ENCODE peak calls at places on chromosomes 2 and 18, in four cellular contexts. R is neural crest cell, S is RPMI8226, Q is cardiac muscle cell. M is an unnamed sample.

GRCh38 chr2:196589429-196589828 is 50.1 kb upstream of the CCDC150 start:
- DNase-seq in Q (no peak), S (no peak), R (no peak), M (no peak)

GRCh38 chr18:73258375-73259087 is 390.7 kb upstream of the NETO1 start:
- DNase-seq in S (no peak), Q (no peak), R (no peak), M (no peak)

GRCh38 chr2:30149976-30150375 is 3.2 kb downstream of the YPEL5 start:
- DNase-seq in Q (no peak), R (no peak), S (no peak), M (no peak)

GRCh38 chr2:182416861-182417260 is 10.0 kb downstream of the PDE1A start:
- DNase-seq in Q (no peak), S (no peak), R (no peak), M (no peak)

GRCh38 chr2:186059096-186059495 is 320.5 kb downstream of the FSIP2 start:
- DNase-seq in S (peak; percentile 75), Q (peak; percentile 69), R (no peak), M (no peak)

GRCh38 chr2:169808211-169808610 is 9.5 kb downstream of the SSB start:
- DNase-seq in S (no peak), Q (no peak), R (no peak), M (no peak)

GRCh38 chr2:40658917-40659316 is 207.0 kb upstream of the SLC8A1 start:
- DNase-seq in S (no peak), R (no peak), Q (peak; percentile 74), M (peak; percentile 10)

GRCh38 chr2:47056875-47057731 is 98.0 kb downstream of the STPG4 start:
- DNase-seq in Q (no peak), S (no peak), R (no peak), M (no peak)

GRCh38 chr2:2158176-2158826 is 172.8 kb downstream of the MYT1L start:
- DNase-seq in S (no peak), Q (no peak), R (no peak), M (no peak)

GRCh38 chr2:222899413-222900181 is 38.8 kb downstream of the ACSL3 start:
- DNase-seq in Q (no peak), R (no peak), S (no peak), M (no peak)

GRCh38 chr18:74367905-74368304 is 52.3 kb downstream of the C18orf63 start:
- DNase-seq in Q (no peak), R (no peak), S (no peak), M (no peak)

GRCh38 chr2:161814008-161814660 is 189.9 kb downstream of the SLC4A10 start:
- DNase-seq in R (no peak), S (no peak), Q (no peak), M (peak; percentile 15)

GRCh38 chr18:48109961-48110493 is 179.6 kb upstream of the SMAD2 start:
- DNase-seq in R (no peak), Q (no peak), S (no peak), M (no peak)

GRCh38 chr2:79952561-79952960 is 352.0 kb downstream of the LRRTM1 start:
- DNase-seq in Q (no peak), S (no peak), R (no peak), M (no peak)

GRCh38 chr2:39522518-39522877 is 85.4 kb upstream of the MAP4K3 start:
- DNase-seq in S (no peak), R (no peak), Q (no peak), M (no peak)

GRCh38 chr2:169828141-169828811 is 1.0 kb downstream of the UBR3 start:
- DNase-seq in Q (peak; percentile 89), R (peak; percentile 14), S (peak; percentile 68), M (peak; percentile 68)

GRCh38 chr2:236855866-236856855 is 229.5 kb upstream of the COPS8 start:
- DNase-seq in R (no peak), Q (no peak), S (no peak), M (no peak)

GRCh38 chr2:177391822-177392372 is 676 bp upstream of the AGPS start:
- DNase-seq in S (no peak), R (no peak), Q (no peak), M (no peak)

GRCh38 chr18:48764452-48764851 is 186.3 kb downstream of the SMAD7 start:
- DNase-seq in Q (no peak), R (no peak), S (no peak), M (no peak)

GRCh38 chr2:30475542-30475941 is 28.5 kb downstream of the LCLAT1 start:
- DNase-seq in R (no peak), S (no peak), Q (no peak), M (no peak)

GRCh38 chr2:7983912-7984311 is 697.9 kb upstream of the ID2 start:
- DNase-seq in R (no peak), S (no peak), Q (no peak), M (no peak)

GRCh38 chr2:97716695-97717617 is 3.6 kb downstream of the ZAP70 start:
- DNase-seq in R (no peak), Q (no peak), S (no peak), M (no peak)

GRCh38 chr2:196758474-196759377 is 40.8 kb downstream of the GTF3C3 start:
- DNase-seq in Q (no peak), S (no peak), R (no peak), M (no peak)